ENCODE peak calls at places on chromosomes 5 and 9, in five cellular contexts. One of them, this sample, is unnamed. For H3K36me3, the result is how much of the 10 kb centered on the place peaks cover.

GRCh38 chr5:131633830-131634229 is 1.2 kb downstream of the RAPGEF6 start:
- DNase-seq in bronchial epithelial cell: no peak
- DNase-seq in Peyer's patch: no peak
- DNase-seq in ovary: no peak
- DNase-seq in fibroblast of lung: no peak
- DNase-seq in this sample: no peak

GRCh38 chr5:137616046-137616445 is 116.9 kb upstream of the SPOCK1 start:
- DNase-seq in bronchial epithelial cell: no peak
- DNase-seq in Peyer's patch: no peak
- DNase-seq in ovary: no peak
- DNase-seq in fibroblast of lung: no peak
- DNase-seq in this sample: peak

GRCh38 chr5:4228708-4229107 is 633.1 kb downstream of the IRX1 start:
- DNase-seq in bronchial epithelial cell: no peak
- DNase-seq in Peyer's patch: no peak
- DNase-seq in ovary: no peak
- DNase-seq in fibroblast of lung: no peak
- DNase-seq in this sample: no peak

GRCh38 chr5:139648205-139649081 is at the start of gene CXXC5:
- DNase-seq in bronchial epithelial cell: no peak
- DNase-seq in Peyer's patch: peak
- DNase-seq in ovary: peak
- DNase-seq in fibroblast of lung: peak
- DNase-seq in this sample: no peak

GRCh38 chr9:20683351-20684034 is 566 bp upstream of the FOCAD start:
- DNase-seq in bronchial epithelial cell: peak
- DNase-seq in Peyer's patch: no peak
- DNase-seq in ovary: peak
- DNase-seq in fibroblast of lung: peak
- DNase-seq in this sample: peak

GRCh38 chr5:159510282-159510681 is 180.0 kb upstream of the IL12B start:
- DNase-seq in bronchial epithelial cell: peak
- DNase-seq in Peyer's patch: no peak
- DNase-seq in ovary: peak
- DNase-seq in fibroblast of lung: peak
- DNase-seq in this sample: peak

GRCh38 chr5:6308683-6309082 is 69.7 kb downstream of the MED10 start:
- DNase-seq in bronchial epithelial cell: no peak
- DNase-seq in Peyer's patch: no peak
- DNase-seq in ovary: no peak
- DNase-seq in fibroblast of lung: no peak
- DNase-seq in this sample: no peak

GRCh38 chr5:155728857-155729683 is 597.9 kb upstream of the SGCD start:
- DNase-seq in bronchial epithelial cell: no peak
- DNase-seq in Peyer's patch: no peak
- DNase-seq in ovary: peak
- DNase-seq in fibroblast of lung: peak
- DNase-seq in this sample: no peak

GRCh38 chr9:79572891-79573696 is 1.3 kb downstream of the TLE4 start:
- DNase-seq in bronchial epithelial cell: no peak
- DNase-seq in Peyer's patch: peak
- DNase-seq in ovary: peak
- DNase-seq in fibroblast of lung: no peak
- DNase-seq in this sample: no peak

GRCh38 chr5:55538621-55539020 is 3.9 kb upstream of the PLPP1 start:
- DNase-seq in bronchial epithelial cell: no peak
- DNase-seq in Peyer's patch: no peak
- DNase-seq in ovary: no peak
- DNase-seq in fibroblast of lung: no peak
- DNase-seq in this sample: no peak

GRCh38 chr5:127508644-127509373 is 8.6 kb upstream of the PRRC1 start:
- DNase-seq in bronchial epithelial cell: no peak
- DNase-seq in Peyer's patch: no peak
- DNase-seq in ovary: no peak
- DNase-seq in fibroblast of lung: no peak
- DNase-seq in this sample: no peak

GRCh38 chr9:135887021-135887507 is 20.3 kb downstream of the CAMSAP1 start:
- DNase-seq in bronchial epithelial cell: no peak
- DNase-seq in Peyer's patch: no peak
- DNase-seq in ovary: no peak
- DNase-seq in fibroblast of lung: peak
- DNase-seq in this sample: no peak

GRCh38 chr9:13369426-13369825 is 89.9 kb upstream of the MPDZ start:
- DNase-seq in bronchial epithelial cell: no peak
- DNase-seq in Peyer's patch: no peak
- DNase-seq in ovary: no peak
- DNase-seq in fibroblast of lung: no peak
- DNase-seq in this sample: no peak

GRCh38 chr5:132426525-132427138 is 57.1 kb downstream of the SLC22A5 start:
- DNase-seq in bronchial epithelial cell: peak
- DNase-seq in Peyer's patch: peak
- DNase-seq in ovary: peak
- DNase-seq in fibroblast of lung: peak
- DNase-seq in this sample: peak

GRCh38 chr5:96245401-96246091 is 187.5 kb downstream of the PCSK1 start:
- DNase-seq in bronchial epithelial cell: no peak
- DNase-seq in Peyer's patch: no peak
- DNase-seq in ovary: no peak
- DNase-seq in fibroblast of lung: no peak
- DNase-seq in this sample: no peak

GRCh38 chr9:88741335-88741734 is 206.4 kb downstream of the NXNL2 start:
- DNase-seq in bronchial epithelial cell: no peak
- DNase-seq in Peyer's patch: no peak
- DNase-seq in ovary: no peak
- DNase-seq in fibroblast of lung: no peak
- DNase-seq in this sample: no peak

GRCh38 chr5:89187268-89187667 is 304.3 kb upstream of the MEF2C start:
- DNase-seq in bronchial epithelial cell: no peak
- DNase-seq in Peyer's patch: no peak
- DNase-seq in ovary: no peak
- DNase-seq in fibroblast of lung: no peak
- DNase-seq in this sample: no peak

GRCh38 chr5:51389582-51390463 is 6.6 kb downstream of the ISL1 start:
- DNase-seq in bronchial epithelial cell: no peak
- DNase-seq in Peyer's patch: no peak
- DNase-seq in ovary: no peak
- DNase-seq in fibroblast of lung: no peak
- DNase-seq in this sample: no peak

GRCh38 chr5:660491-661030 is 32.6 kb downstream of the TPPP start:
- DNase-seq in bronchial epithelial cell: no peak
- DNase-seq in Peyer's patch: no peak
- DNase-seq in ovary: no peak
- DNase-seq in fibroblast of lung: no peak
- DNase-seq in this sample: no peak

GRCh38 chr5:56585466-56585865 is 229.9 kb upstream of the MAP3K1 start:
- DNase-seq in bronchial epithelial cell: peak
- DNase-seq in Peyer's patch: no peak
- DNase-seq in ovary: no peak
- DNase-seq in fibroblast of lung: peak
- DNase-seq in this sample: no peak

DNA sequence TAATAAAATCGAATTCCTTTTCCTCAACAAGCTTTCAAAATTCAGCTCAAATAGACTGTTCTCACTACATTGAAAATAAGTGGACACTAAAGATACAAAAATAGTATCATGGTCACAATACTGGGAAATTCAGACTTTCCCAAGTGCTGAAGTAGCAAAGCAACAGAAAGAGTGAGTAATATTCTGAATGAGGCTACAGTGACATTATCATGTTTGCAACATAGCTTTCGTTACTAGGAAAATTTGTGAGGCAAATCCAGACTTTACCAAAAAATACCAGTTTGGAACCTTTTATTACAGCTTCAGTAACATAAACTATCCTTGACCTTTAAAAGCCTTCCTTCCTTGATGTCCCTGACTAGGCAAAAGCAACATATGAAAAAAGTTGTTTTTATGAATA is 312.8 kb downstream of the ADGRV1 start:
- DNase-seq in bronchial epithelial cell: no peak
- DNase-seq in Peyer's patch: no peak
- DNase-seq in ovary: no peak
- DNase-seq in fibroblast of lung: no peak
- DNase-seq in this sample: no peak
- TF ChIP-seq CTCF in bronchial epithelial cell: no peak
- TF ChIP-seq CTCF in Peyer's patch: no peak
- TF ChIP-seq CTCF in ovary: no peak
- TF ChIP-seq CTCF in fibroblast of lung: no peak
- TF ChIP-seq CTCF in this sample: no peak

GRCh38 chr9:8855046-8855445 is 1055.5 kb upstream of the DMAC1 start:
- DNase-seq in bronchial epithelial cell: peak
- DNase-seq in Peyer's patch: no peak
- DNase-seq in ovary: no peak
- DNase-seq in fibroblast of lung: peak
- DNase-seq in this sample: no peak
- H3K4me3 ChIP-seq in bronchial epithelial cell: no peak
- H3K4me3 ChIP-seq in Peyer's patch: no peak
- H3K4me3 ChIP-seq in ovary: no peak
- H3K4me3 ChIP-seq in fibroblast of lung: no peak
- H3K4me3 ChIP-seq in this sample: no peak

GRCh38 chr9:35357826-35358225 is 132.1 kb upstream of the RUSC2 start:
- DNase-seq in bronchial epithelial cell: no peak
- DNase-seq in Peyer's patch: no peak
- DNase-seq in ovary: no peak
- DNase-seq in fibroblast of lung: no peak
- DNase-seq in this sample: no peak
- H3K36me3 ChIP-seq in bronchial epithelial cell: under half
- H3K36me3 ChIP-seq in Peyer's patch: under half
- H3K36me3 ChIP-seq in ovary: under half
- H3K36me3 ChIP-seq in fibroblast of lung: under half
- H3K36me3 ChIP-seq in this sample: under half

GRCh38 chr9:137303893-137304382 is 1.9 kb upstream of the NRARP start:
- DNase-seq in bronchial epithelial cell: no peak
- DNase-seq in Peyer's patch: peak
- DNase-seq in ovary: no peak
- DNase-seq in fibroblast of lung: no peak
- DNase-seq in this sample: no peak
- TF ChIP-seq CTCF in bronchial epithelial cell: no peak
- TF ChIP-seq CTCF in Peyer's patch: no peak
- TF ChIP-seq CTCF in ovary: no peak
- TF ChIP-seq CTCF in fibroblast of lung: no peak
- TF ChIP-seq CTCF in this sample: no peak

DNA sequence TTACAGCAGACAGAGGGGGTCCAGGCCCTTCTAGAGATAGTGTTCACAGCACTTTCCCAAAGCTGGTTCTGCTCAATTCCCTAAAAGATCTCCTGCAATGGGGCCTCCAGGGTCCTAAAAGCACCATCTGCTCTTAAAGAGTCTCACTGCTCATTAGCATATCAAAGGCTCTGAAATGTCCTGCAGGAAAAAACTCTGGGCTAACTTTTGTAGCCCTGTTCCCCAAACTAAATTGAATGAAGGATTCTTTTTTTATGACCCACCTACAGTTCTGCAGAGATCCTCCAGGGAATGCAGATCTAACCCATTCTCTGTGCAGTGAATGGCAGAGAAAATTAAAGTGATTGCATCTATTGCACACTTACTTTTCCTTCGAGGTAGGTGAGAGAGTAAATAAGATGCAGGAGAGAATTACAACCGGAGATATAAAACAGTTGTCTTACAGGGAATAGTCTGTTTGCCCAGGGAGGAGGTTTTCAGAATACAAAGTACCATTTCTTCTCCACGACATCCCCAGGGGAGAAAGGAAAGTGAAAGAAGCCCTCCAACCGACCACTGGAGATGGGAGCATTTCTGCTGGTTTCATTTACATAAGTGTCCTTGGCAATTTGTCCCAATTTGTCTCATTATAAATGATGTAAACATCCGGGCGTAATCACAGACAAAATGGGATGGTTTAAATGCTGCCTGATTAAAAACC is 113.8 kb downstream of the KCNIP1 start:
- DNase-seq in bronchial epithelial cell: no peak
- DNase-seq in Peyer's patch: no peak
- DNase-seq in ovary: no peak
- DNase-seq in fibroblast of lung: no peak
- DNase-seq in this sample: no peak
- H3K4me3 ChIP-seq in bronchial epithelial cell: no peak
- H3K4me3 ChIP-seq in Peyer's patch: no peak
- H3K4me3 ChIP-seq in ovary: no peak
- H3K4me3 ChIP-seq in fibroblast of lung: no peak
- H3K4me3 ChIP-seq in this sample: no peak

GRCh38 chr5:178869577-178869976 is 9.8 kb downstream of the ZNF354B start:
- DNase-seq in bronchial epithelial cell: no peak
- DNase-seq in Peyer's patch: no peak
- DNase-seq in ovary: no peak
- DNase-seq in fibroblast of lung: no peak
- DNase-seq in this sample: no peak
- H3K36me3 ChIP-seq in bronchial epithelial cell: under half
- H3K36me3 ChIP-seq in Peyer's patch: under half
- H3K36me3 ChIP-seq in ovary: under half
- H3K36me3 ChIP-seq in fibroblast of lung: under half
- H3K36me3 ChIP-seq in this sample: half or more

GRCh38 chr5:168950241-168950951 is 350.5 kb downstream of the SLIT3 start:
- DNase-seq in bronchial epithelial cell: no peak
- DNase-seq in Peyer's patch: no peak
- DNase-seq in ovary: no peak
- DNase-seq in fibroblast of lung: no peak
- DNase-seq in this sample: no peak
- TF ChIP-seq CTCF in bronchial epithelial cell: no peak
- TF ChIP-seq CTCF in Peyer's patch: no peak
- TF ChIP-seq CTCF in ovary: no peak
- TF ChIP-seq CTCF in fibroblast of lung: no peak
- TF ChIP-seq CTCF in this sample: no peak

This sample was measured in right atrium auricular region.